ENCODE peak calls at places on chromosomes 13 and 19, in five cellular contexts. One of them, this sample, is unnamed. For H3K36me3, the result is how much of the 10 kb centered on the place peaks cover.

GRCh38 chr19:33252418-33252962 is 26.8 kb upstream of the SLC7A10 start:
- DNase-seq in GM23338: no peak
- DNase-seq in IMR-90: no peak
- DNase-seq in fibroblast of lung: no peak
- DNase-seq in tibial artery: no peak
- DNase-seq in this sample: no peak

GRCh38 chr19:35644987-35645679 is 3.0 kb upstream of the COX6B1 start:
- DNase-seq in GM23338: peak
- DNase-seq in fibroblast of lung: peak
- DNase-seq in IMR-90: peak
- DNase-seq in tibial artery: peak
- DNase-seq in this sample: no peak

GRCh38 chr13:20395061-20395916 is 130.4 kb downstream of the CRYL1 start:
- DNase-seq in tibial artery: no peak
- DNase-seq in IMR-90: no peak
- DNase-seq in fibroblast of lung: no peak
- DNase-seq in GM23338: no peak
- DNase-seq in this sample: no peak

GRCh38 chr13:24995225-24995804 is 100.6 kb upstream of the PABPC3 start:
- DNase-seq in fibroblast of lung: peak
- DNase-seq in IMR-90: peak
- DNase-seq in GM23338: peak
- DNase-seq in tibial artery: no peak
- DNase-seq in this sample: peak

GRCh38 chr19:56670961-56671612 is 470 bp downstream of the ZNF835 start:
- DNase-seq in tibial artery: no peak
- DNase-seq in fibroblast of lung: no peak
- DNase-seq in IMR-90: no peak
- DNase-seq in GM23338: no peak
- DNase-seq in this sample: no peak

GRCh38 chr19:11091343-11092153 is 2.3 kb downstream of the LDLR start:
- DNase-seq in GM23338: peak
- DNase-seq in tibial artery: peak
- DNase-seq in IMR-90: peak
- DNase-seq in fibroblast of lung: peak
- DNase-seq in this sample: peak

GRCh38 chr19:45809643-45810159 is 5.4 kb downstream of the RSPH6A start:
- DNase-seq in fibroblast of lung: peak
- DNase-seq in tibial artery: no peak
- DNase-seq in GM23338: peak
- DNase-seq in IMR-90: peak
- DNase-seq in this sample: peak

GRCh38 chr19:12314553-12314952 is 18.9 kb downstream of the ZNF563 start:
- DNase-seq in tibial artery: no peak
- DNase-seq in GM23338: no peak
- DNase-seq in IMR-90: no peak
- DNase-seq in fibroblast of lung: no peak
- DNase-seq in this sample: no peak

GRCh38 chr19:42433503-42434260 is 6.5 kb upstream of the LIPE start:
- DNase-seq in tibial artery: no peak
- DNase-seq in GM23338: peak
- DNase-seq in fibroblast of lung: peak
- DNase-seq in IMR-90: peak
- DNase-seq in this sample: no peak

GRCh38 chr13:25839356-25839755 is 212.5 kb downstream of the SHISA2 start:
- DNase-seq in GM23338: no peak
- DNase-seq in fibroblast of lung: no peak
- DNase-seq in tibial artery: no peak
- DNase-seq in IMR-90: no peak
- DNase-seq in this sample: no peak

DNA sequence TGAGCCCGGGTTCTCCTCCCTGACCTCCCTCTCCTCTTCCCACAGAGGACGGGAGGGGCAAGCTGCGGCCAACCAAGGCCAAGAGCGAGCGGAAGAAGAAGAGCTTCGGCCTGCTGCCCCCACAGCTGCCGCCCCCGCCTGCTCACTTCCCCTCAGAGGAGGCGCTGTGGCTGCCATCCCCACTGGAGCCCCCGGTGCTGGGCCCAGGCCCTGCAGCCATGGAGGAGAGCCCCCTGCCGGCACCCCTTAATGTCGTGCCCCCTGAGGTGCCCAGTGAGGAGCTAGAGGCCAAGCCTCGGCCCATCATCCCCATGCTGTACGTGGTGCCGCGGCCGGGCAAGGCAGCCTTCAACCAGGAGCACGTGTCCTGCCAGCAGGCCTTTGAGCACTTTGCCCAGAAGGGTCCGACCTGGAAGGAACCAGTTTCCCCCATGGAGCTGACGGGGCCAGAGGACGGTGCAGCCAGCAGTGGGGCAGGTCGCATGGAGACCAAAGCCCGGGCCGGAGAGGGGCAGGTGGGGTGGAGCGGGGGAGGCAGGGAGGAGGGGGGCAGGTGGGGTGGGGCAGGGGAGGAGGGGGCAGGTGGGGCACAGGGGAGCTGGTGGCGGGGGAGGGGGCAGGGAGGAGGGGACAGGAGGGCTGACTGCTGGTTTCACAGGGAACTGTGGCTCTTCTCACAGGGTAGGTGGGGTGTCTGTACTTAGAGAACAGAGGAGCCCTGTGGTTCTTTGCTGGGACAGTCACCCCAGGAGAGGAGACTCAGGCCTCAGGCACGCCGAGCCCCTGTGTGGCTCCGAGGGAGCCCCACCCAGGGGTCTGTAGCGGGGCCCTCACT is 162.3 kb downstream of the KDM4B start:
- DNase-seq in GM23338: peak
- DNase-seq in tibial artery: no peak
- DNase-seq in fibroblast of lung: no peak
- DNase-seq in IMR-90: no peak
- DNase-seq in this sample: no peak
- TF ChIP-seq CTCF in GM23338: peak
- TF ChIP-seq CTCF in tibial artery: no peak
- TF ChIP-seq CTCF in fibroblast of lung: no peak
- TF ChIP-seq CTCF in IMR-90: no peak
- TF ChIP-seq CTCF in this sample: no peak

GRCh38 chr19:4267901-4268815 is 10.9 kb upstream of the SHD start:
- DNase-seq in IMR-90: no peak
- DNase-seq in tibial artery: no peak
- DNase-seq in GM23338: no peak
- DNase-seq in fibroblast of lung: no peak
- DNase-seq in this sample: no peak

GRCh38 chr19:4272894-4273293 is 6.2 kb upstream of the SHD start:
- DNase-seq in fibroblast of lung: no peak
- DNase-seq in GM23338: no peak
- DNase-seq in IMR-90: no peak
- DNase-seq in tibial artery: no peak
- DNase-seq in this sample: no peak

GRCh38 chr19:4266253-4267000 is 12.6 kb upstream of the SHD start:
- DNase-seq in tibial artery: no peak
- DNase-seq in fibroblast of lung: no peak
- DNase-seq in IMR-90: no peak
- DNase-seq in GM23338: no peak
- DNase-seq in this sample: no peak

GRCh38 chr19:4267101-4267900 is 11.8 kb upstream of the SHD start:
- DNase-seq in IMR-90: peak
- DNase-seq in fibroblast of lung: peak
- DNase-seq in GM23338: peak
- DNase-seq in tibial artery: no peak
- DNase-seq in this sample: no peak

DNA sequence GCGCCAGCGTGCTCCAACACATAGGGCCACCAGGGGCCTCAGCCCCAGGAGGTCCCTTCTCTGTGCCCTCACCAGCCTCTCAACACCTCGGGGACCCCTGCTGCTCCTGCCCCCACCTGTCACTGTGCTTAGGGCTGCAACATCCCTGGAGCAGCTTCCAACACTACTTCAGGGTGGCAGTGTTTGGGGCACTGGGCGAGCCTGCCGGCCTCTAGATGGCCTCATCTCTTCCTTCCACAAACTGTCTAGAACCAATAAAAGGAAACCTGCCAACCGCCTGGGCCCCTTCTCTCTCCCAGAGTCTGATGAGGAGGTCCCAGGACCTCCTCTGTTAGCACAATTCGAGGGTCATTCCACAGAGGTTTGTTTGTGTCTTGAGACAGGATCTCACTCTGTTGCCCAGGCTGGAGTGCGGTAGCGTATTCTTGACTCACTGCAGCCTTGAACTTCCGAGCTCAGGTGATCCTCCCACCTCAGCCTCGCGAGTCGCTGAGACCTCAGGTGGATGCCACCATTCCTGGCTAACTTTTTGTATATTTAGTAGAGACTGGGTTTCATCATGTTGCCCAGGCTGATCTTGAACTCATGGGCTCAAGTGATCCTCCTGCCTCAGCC is 10.1 kb upstream of the SHD start:
- DNase-seq in tibial artery: no peak
- DNase-seq in GM23338: no peak
- DNase-seq in fibroblast of lung: no peak
- DNase-seq in IMR-90: no peak
- DNase-seq in this sample: no peak
- H3K36me3 ChIP-seq in tibial artery: half or more
- H3K36me3 ChIP-seq in GM23338: under half
- H3K36me3 ChIP-seq in fibroblast of lung: under half
- H3K36me3 ChIP-seq in IMR-90: under half
- H3K36me3 ChIP-seq in this sample: under half

GRCh38 chr19:3433805-3434540 is 46.4 kb downstream of the SMIM24 start:
- DNase-seq in tibial artery: no peak
- DNase-seq in IMR-90: no peak
- DNase-seq in GM23338: no peak
- DNase-seq in fibroblast of lung: no peak
- DNase-seq in this sample: no peak
- H3K4me3 ChIP-seq in tibial artery: no peak
- H3K4me3 ChIP-seq in IMR-90: no peak
- H3K4me3 ChIP-seq in GM23338: peak
- H3K4me3 ChIP-seq in fibroblast of lung: no peak
- H3K4me3 ChIP-seq in this sample: no peak

DNA sequence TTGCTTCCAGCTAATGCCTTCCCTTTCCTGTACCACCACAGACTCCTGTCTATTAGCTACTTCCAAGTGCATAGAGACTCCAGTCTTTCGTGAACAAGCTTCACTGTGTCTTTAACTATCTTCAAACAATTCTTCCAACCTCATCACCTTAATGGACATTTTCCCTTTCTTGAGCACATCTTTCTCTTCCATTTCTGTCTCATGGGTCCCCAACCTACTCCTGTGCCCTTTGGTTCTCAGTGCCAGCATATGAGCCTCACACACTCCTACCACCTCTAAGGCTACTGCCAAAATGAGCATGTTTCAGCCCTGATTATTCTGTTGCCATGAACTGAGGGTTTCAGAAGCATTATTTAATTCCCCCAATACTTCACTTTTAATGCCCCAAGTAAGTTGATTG is 360.3 kb downstream of the GPC5 start:
- DNase-seq in GM23338: no peak
- DNase-seq in tibial artery: no peak
- DNase-seq in fibroblast of lung: no peak
- DNase-seq in IMR-90: no peak
- DNase-seq in this sample: no peak
- TF ChIP-seq CTCF in GM23338: no peak
- TF ChIP-seq CTCF in tibial artery: no peak
- TF ChIP-seq CTCF in fibroblast of lung: no peak
- TF ChIP-seq CTCF in IMR-90: no peak
- TF ChIP-seq CTCF in this sample: no peak